ENCODE peak calls at places on chromosomes 6 and 20, in seven cellular contexts. B is IMR-90; C is ovary; L is naive thymus-derived CD4-positive, alpha-beta T cell; E is testis; J is upper lobe of right lung; K is neuronal stem cell. T is an unnamed sample.

GRCh38 chr20:2006452-2007381 is 12.9 kb upstream of the PDYN start:
- DNase-seq in K (peak), B (peak), L (no peak), E (peak), C (no peak), J (no peak), T (no peak)

GRCh38 chr6:33761922-33762629 is 15.4 kb upstream of the IP6K3 start:
- DNase-seq in K (no peak), J (peak), L (peak), E (peak), C (no peak), B (peak), T (peak)

GRCh38 chr20:62636446-62636845 is 5.9 kb upstream of the SLCO4A1 start:
- DNase-seq in K (no peak), J (no peak), L (no peak), B (no peak), C (no peak), E (peak), T (no peak)

GRCh38 chr6:107820571-107821261 is 3.4 kb downstream of the SCML4 start:
- DNase-seq in E (no peak), C (no peak), L (peak), J (no peak), B (no peak), K (no peak), T (no peak)

GRCh38 chr6:71072508-71072907 is 115.6 kb upstream of the B3GAT2 start:
- DNase-seq in J (no peak), K (peak), C (no peak), E (no peak), L (no peak), B (peak), T (no peak)

GRCh38 chr6:162857321-162857720 is 129.5 kb downstream of the PACRG start:
- DNase-seq in L (no peak), K (no peak), J (no peak), B (no peak), C (no peak), E (no peak), T (no peak)

GRCh38 chr20:40672095-40672494 is 16.9 kb downstream of the MAFB start:
- DNase-seq in E (no peak), J (no peak), C (no peak), L (no peak), B (no peak), K (no peak), T (no peak)

GRCh38 chr6:81995548-81996289 is 243.2 kb upstream of the TENT5A start:
- DNase-seq in L (no peak), B (peak), K (no peak), J (no peak), C (no peak), E (no peak), T (no peak)

GRCh38 chr6:34202329-34203201 is 34.1 kb upstream of the HMGA1 start:
- DNase-seq in J (no peak), E (no peak), C (no peak), L (no peak), K (no peak), B (no peak), T (no peak)

GRCh38 chr20:62929051-62929538 is 2.8 kb upstream of the DIDO1 start:
- DNase-seq in K (no peak), C (peak), E (peak), L (peak), J (peak), B (peak), T (no peak)

DNA sequence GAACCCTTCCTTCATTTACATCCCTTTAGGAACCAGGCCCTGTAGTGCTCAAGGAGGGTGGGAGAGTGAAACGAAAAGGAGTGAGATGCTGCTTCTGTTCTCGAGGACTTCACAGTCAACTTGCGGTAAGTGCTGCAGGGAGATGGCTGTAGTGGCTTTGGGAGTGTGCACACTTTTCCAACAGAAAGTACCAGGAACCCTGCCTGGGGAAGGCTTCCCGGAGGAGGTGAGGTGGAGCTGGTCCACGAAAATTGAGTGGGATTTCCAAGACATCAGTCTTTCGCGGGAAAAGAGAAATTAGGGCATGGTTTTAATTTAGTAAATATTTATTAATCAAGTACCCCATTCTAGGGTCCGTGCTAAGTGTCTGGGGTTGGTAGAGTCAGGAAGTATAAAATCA is 12.7 kb downstream of the TRIM31 start:
- DNase-seq in J (no peak), B (no peak), K (no peak), L (no peak), C (no peak), E (no peak), T (no peak)
- H3K4me3 ChIP-seq in J (no peak), B (no peak), K (peak), L (peak), C (no peak), E (no peak), T (no peak)

GRCh38 chr6:151494235-151494950 is 576 bp downstream of the CCDC170 start:
- DNase-seq in C (peak), E (peak), K (peak), B (peak), J (peak), L (no peak), T (no peak)

GRCh38 chr6:151502499-151502898 is 8.7 kb downstream of the CCDC170 start:
- DNase-seq in J (no peak), E (no peak), C (no peak), B (peak), L (no peak), K (no peak), T (no peak)

GRCh38 chr6:151495380-151495779 is 1.6 kb downstream of the CCDC170 start:
- DNase-seq in L (no peak), K (no peak), B (no peak), J (no peak), C (no peak), E (no peak), T (no peak)

GRCh38 chr6:151501511-151502136 is 7.8 kb downstream of the CCDC170 start:
- DNase-seq in C (no peak), K (no peak), J (no peak), L (no peak), E (no peak), B (no peak), T (no peak)

DNA sequence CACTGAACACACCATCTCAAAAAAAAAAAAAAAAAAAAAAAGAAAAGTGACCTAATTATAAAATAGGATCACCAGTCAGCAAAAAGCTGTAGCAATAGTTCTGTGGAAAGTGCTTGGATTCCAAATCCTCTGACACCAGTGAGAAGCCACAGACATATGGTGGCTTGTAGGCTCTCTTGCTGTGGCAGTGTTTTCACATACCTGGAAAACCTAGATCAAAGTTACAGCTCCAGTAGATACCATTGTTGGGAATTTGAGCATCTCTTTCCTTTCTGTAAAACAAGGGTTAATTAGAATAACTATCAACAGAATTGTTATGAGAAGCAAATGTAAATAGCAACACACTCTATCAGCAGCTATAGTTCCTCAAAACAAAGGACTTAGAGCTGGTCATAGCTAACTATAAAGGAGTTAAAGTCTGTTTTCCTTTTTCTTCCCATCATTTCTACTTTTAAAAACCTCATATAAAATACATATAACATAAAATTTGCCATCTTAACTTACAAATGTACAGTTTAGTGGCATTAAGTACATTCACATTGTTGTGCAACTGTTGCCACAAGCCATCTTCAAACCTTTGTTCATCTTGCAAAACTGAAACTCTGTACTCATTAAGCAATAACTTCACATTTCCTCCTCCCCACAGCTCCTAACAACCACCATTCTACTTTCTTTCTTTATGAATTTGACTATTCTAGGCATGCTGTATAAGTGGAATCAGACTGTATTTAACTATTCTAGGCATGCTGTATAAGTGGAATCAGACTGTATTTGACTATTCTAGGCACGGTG is 4.3 kb downstream of the CCDC170 start:
- DNase-seq in C (no peak), L (no peak), B (peak), E (no peak), J (no peak), K (no peak), T (no peak)
- H3K27ac ChIP-seq in C (no peak), L (no peak), B (no peak), E (no peak), J (peak), K (no peak), T (no peak)

DNA sequence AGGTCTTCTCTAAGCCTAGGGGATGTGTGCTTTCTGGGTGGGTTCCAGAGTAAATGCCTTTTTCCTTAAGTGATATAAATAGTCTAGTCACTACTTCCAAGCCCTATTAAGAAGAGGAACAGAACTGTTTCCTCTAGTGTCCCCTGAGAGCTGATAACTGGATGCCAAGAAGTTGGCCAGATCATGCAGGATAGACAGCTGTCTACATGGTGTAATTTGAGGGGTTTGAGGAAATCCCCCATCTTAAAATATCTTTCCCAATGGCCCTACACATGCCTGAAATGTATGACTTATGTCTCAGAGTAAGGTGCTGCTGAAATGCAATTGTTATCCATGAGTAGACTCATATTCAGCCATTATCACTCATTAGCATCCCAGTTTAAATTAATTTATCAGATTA is 20.2 kb upstream of the PIM1 start:
- DNase-seq in J (no peak), K (no peak), L (no peak), C (no peak), E (no peak), B (no peak), T (no peak)
- H3K4me3 ChIP-seq in J (no peak), K (no peak), L (no peak), C (no peak), E (no peak), B (no peak), T (no peak)

DNA sequence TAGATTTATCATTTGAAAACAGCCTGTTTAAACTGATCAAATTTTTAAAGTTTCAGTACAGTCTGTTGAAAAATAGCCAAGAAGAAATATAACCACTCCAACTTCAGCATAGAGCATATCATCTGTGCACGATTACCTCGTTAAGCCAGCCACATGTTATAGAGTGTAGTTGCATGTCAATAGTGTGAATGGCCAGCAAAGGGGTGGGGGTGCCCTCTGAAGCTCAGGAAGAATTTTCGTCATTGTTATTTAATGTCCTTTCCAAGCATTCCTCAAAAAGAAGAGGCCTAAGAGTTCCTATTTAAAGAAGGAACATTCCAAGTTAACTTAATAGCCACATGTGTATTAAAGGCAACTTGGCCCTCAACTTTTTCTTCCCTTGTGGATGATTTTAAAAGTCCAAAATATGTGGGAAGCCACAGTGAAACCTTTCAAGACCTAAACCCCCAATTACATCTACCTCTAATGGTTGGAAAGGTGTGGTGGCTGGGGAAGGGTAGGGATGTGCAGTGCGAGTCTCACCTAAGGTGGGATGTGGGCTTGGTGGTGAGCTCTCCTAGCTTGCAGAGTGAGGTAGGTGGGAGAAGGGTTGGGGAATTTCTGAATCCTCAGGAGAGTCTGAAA is 1.8 kb upstream of the CCN2 start:
- DNase-seq in J (no peak), L (no peak), B (no peak), E (no peak), C (no peak), K (no peak), T (no peak)
- H3K27ac ChIP-seq in J (no peak), L (no peak), B (peak), E (peak), C (no peak), K (no peak), T (no peak)

GRCh38 chr6:112309244-112309643 is 37.9 kb upstream of the RFPL4B start:
- DNase-seq in C (no peak), B (no peak), E (no peak), K (no peak), L (no peak), J (no peak), T (no peak)
- H3K4me3 ChIP-seq in C (no peak), B (no peak), E (no peak), K (no peak), L (no peak), J (no peak), T (no peak)

GRCh38 chr6:53043626-53044025 is 21.6 kb upstream of the FBXO9 start:
- DNase-seq in K (no peak), E (no peak), L (no peak), J (no peak), C (no peak), B (peak), T (no peak)
- H3K27ac ChIP-seq in K (no peak), E (no peak), L (no peak), J (no peak), C (no peak), B (peak), T (no peak)

DNA sequence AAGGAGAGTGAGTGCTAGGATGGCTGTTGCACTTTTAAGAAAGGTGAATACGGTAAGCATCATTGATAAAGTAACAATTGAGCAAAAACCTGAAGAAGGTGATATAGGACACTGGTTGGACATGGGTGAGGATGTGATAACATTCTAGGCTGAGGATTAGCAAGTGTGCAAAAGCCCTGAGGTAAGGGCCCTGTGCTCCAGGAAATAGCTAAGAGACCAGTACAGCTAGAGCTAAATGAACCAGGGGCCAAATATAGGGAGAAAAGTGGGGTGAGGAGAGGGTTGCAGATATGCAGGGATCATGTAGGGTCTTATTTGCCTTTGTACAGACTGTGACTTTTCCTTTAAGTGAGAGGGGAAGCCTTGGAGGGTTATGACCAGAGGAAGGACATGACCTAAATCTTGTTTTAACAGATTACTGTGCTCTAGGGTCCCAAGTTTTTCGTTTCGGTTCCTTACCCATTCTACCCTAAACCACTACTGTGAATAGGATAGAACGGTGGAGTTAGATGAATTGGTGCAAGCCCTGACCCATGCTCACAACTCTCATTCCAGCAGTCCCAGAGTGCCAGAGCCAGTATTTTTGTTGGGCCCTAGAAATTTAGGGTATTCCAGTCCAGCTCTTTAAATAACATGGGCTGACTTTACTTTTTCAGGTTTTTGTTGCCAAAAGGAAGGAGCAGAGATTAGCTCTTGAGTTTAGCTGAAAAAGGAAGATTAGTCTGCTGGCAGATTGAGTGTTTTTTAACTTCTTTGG is 10.7 kb downstream of the MAPK14 start:
- DNase-seq in C (no peak), K (no peak), L (no peak), B (no peak), J (no peak), E (peak), T (no peak)
- H3K4me3 ChIP-seq in C (no peak), K (no peak), L (peak), B (no peak), J (no peak), E (no peak), T (no peak)

GRCh38 chr6:117440558-117441525 is 15.1 kb upstream of the ROS1 start:
- DNase-seq in L (no peak), B (peak), K (no peak), J (no peak), C (no peak), E (no peak), T (no peak)
- H3K27ac ChIP-seq in L (no peak), B (no peak), K (no peak), J (peak), C (no peak), E (no peak), T (no peak)

GRCh38 chr6:170292778-170293164 is 1.9 kb upstream of the DLL1 start:
- DNase-seq in C (no peak), K (no peak), J (no peak), E (no peak), L (no peak), B (no peak), T (no peak)

GRCh38 chr6:170293411-170293844 is 2.5 kb upstream of the DLL1 start:
- DNase-seq in K (no peak), L (no peak), E (no peak), J (no peak), C (no peak), B (no peak), T (no peak)

GRCh38 chr6:170290306-170291128 is at the start of gene DLL1:
- DNase-seq in J (no peak), L (peak), C (peak), K (peak), E (peak), B (peak), T (no peak)

GRCh38 chr6:170291271-170292110 is 613 bp upstream of the DLL1 start:
- DNase-seq in C (peak), L (peak), J (peak), B (no peak), E (peak), K (peak), T (no peak)

GRCh38 chr6:170292111-170292777 is 1.4 kb upstream of the DLL1 start:
- DNase-seq in E (no peak), B (no peak), C (peak), L (no peak), J (no peak), K (no peak), T (no peak)
- H3K4me3 ChIP-seq in E (peak), B (no peak), C (peak), L (peak), J (peak), K (peak), T (peak)

GRCh38 chr6:98039443-98039842 is 756.4 kb upstream of the MMS22L start:
- DNase-seq in K (no peak), E (no peak), B (no peak), L (no peak), J (no peak), C (no peak), T (no peak)

GRCh38 chr6:98041921-98042320 is 758.9 kb upstream of the MMS22L start:
- DNase-seq in B (no peak), L (no peak), J (no peak), C (no peak), E (no peak), K (no peak), T (no peak)

GRCh38 chr6:98037571-98037970 is 754.6 kb upstream of the MMS22L start:
- DNase-seq in C (no peak), L (no peak), K (no peak), E (no peak), J (no peak), B (no peak), T (no peak)

GRCh38 chr6:98041072-98041471 is 758.1 kb upstream of the MMS22L start:
- DNase-seq in B (no peak), C (no peak), K (no peak), E (no peak), L (no peak), J (no peak), T (no peak)

DNA sequence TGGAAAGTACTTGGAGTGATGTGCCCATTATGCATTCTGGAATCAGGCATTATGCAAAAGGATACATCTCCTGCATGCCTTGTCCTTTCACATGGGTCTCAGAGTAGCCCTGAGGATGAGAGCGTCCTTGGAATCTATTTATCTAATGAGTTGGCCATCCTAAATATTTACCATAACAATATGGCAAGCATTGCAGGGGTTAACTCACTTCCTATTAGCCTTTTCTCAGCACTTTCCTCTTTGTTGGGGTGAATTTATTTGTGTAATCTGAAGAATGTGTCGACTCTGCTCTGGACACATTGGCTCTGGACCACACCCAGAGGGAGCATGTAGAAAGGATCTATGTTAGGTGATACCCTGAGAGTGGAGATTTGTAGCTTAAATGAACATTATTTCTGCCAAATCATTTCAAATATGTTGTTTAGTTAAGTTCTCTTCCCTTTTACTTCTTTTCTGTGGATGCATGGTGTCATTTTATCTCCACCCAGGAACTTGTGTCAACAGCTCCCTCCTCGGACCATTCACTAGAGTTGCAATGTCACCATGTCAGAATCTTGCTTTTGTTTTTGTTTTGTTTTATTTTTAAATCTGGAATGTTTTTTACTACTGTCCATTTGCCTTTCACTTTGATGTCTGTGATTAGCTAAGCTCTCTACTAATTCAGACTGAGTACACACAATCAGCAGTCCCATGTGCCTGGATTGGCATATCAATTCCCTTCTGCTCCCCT is 757.0 kb upstream of the MMS22L start:
- DNase-seq in K (no peak), J (no peak), C (no peak), L (no peak), B (peak), E (no peak), T (no peak)
- H3K27ac ChIP-seq in K (no peak), J (no peak), C (no peak), L (no peak), B (no peak), E (no peak), T (no peak)

T was measured in gastrocnemius medialis.